ENCODE peak calls at places on chromosomes 2 and 18, in five cellular contexts. One of them, this sample, is unnamed.

GRCh38 chr18:48719988-48720654 is 181.3 kb downstream of the CTIF start:
- DNase-seq in fibroblast of lung: peak; percentile 73
- DNase-seq in GM23338: no peak
- DNase-seq in GM23248: peak; percentile 65
- DNase-seq in astrocyte: peak; percentile 62
- DNase-seq in this sample: no peak

GRCh38 chr2:134206573-134206972 is 47.3 kb upstream of the MGAT5 start:
- DNase-seq in fibroblast of lung: peak; percentile 78
- DNase-seq in GM23338: no peak
- DNase-seq in GM23248: peak; percentile 78
- DNase-seq in astrocyte: peak; percentile 65
- DNase-seq in this sample: peak; percentile 53

GRCh38 chr2:29015701-29016470 is 34.8 kb downstream of the TOGARAM2 start:
- DNase-seq in fibroblast of lung: no peak
- DNase-seq in GM23338: no peak
- DNase-seq in GM23248: no peak
- DNase-seq in astrocyte: no peak
- DNase-seq in this sample: no peak

GRCh38 chr18:58645398-58645797 is 16.5 kb upstream of the ALPK2 start:
- DNase-seq in fibroblast of lung: peak; percentile 96
- DNase-seq in GM23338: no peak
- DNase-seq in GM23248: peak; percentile 88
- DNase-seq in astrocyte: peak; percentile 92
- DNase-seq in this sample: peak; percentile 25

GRCh38 chr2:235545369-235546150 is 51.7 kb downstream of the AGAP1 start:
- DNase-seq in fibroblast of lung: no peak
- DNase-seq in GM23338: no peak
- DNase-seq in GM23248: no peak
- DNase-seq in astrocyte: no peak
- DNase-seq in this sample: no peak

GRCh38 chr2:191226196-191226595 is 19.0 kb upstream of the MYO1B start:
- DNase-seq in fibroblast of lung: peak; percentile 54
- DNase-seq in GM23338: no peak
- DNase-seq in GM23248: peak; percentile 63
- DNase-seq in astrocyte: peak; percentile 34
- DNase-seq in this sample: no peak

GRCh38 chr18:75204262-75204977 is 4.5 kb downstream of the PTGR3 start:
- DNase-seq in fibroblast of lung: peak; percentile 41
- DNase-seq in GM23338: peak; percentile 68
- DNase-seq in GM23248: peak; percentile 45
- DNase-seq in astrocyte: peak; percentile 20
- DNase-seq in this sample: no peak

GRCh38 chr2:150466770-150467640 is 20.5 kb downstream of the RND3 start:
- DNase-seq in fibroblast of lung: peak; percentile 89
- DNase-seq in GM23338: no peak
- DNase-seq in GM23248: peak; percentile 82
- DNase-seq in astrocyte: peak; percentile 89
- DNase-seq in this sample: peak; percentile 49

GRCh38 chr2:161090401-161090800 is 69.8 kb upstream of the TANK start:
- DNase-seq in fibroblast of lung: no peak
- DNase-seq in GM23338: no peak
- DNase-seq in GM23248: no peak
- DNase-seq in astrocyte: no peak
- DNase-seq in this sample: no peak

GRCh38 chr2:3654031-3654430 is 4.0 kb upstream of the ALLC start:
- DNase-seq in fibroblast of lung: no peak
- DNase-seq in GM23338: no peak
- DNase-seq in GM23248: no peak
- DNase-seq in astrocyte: no peak
- DNase-seq in this sample: no peak

GRCh38 chr18:34352385-34353163 is 127.9 kb upstream of the NOL4 start:
- DNase-seq in fibroblast of lung: peak; percentile 4
- DNase-seq in GM23338: peak; percentile 45
- DNase-seq in GM23248: peak; percentile 45
- DNase-seq in astrocyte: no peak
- DNase-seq in this sample: no peak

GRCh38 chr2:215780891-215781290 is 232.5 kb downstream of the MREG start:
- DNase-seq in fibroblast of lung: no peak
- DNase-seq in GM23338: no peak
- DNase-seq in GM23248: no peak
- DNase-seq in astrocyte: no peak
- DNase-seq in this sample: no peak

GRCh38 chr2:10481055-10481665 is 33.0 kb upstream of the ODC1 start:
- DNase-seq in fibroblast of lung: no peak
- DNase-seq in GM23338: no peak
- DNase-seq in GM23248: no peak
- DNase-seq in astrocyte: no peak
- DNase-seq in this sample: no peak

GRCh38 chr2:239517686-239518085 is 116.9 kb upstream of the HDAC4 start:
- DNase-seq in fibroblast of lung: no peak
- DNase-seq in GM23338: no peak
- DNase-seq in GM23248: no peak
- DNase-seq in astrocyte: no peak
- DNase-seq in this sample: no peak

GRCh38 chr2:20136149-20136548 is 84.7 kb upstream of the LAPTM4A start:
- DNase-seq in fibroblast of lung: no peak
- DNase-seq in GM23338: no peak
- DNase-seq in GM23248: no peak
- DNase-seq in astrocyte: no peak
- DNase-seq in this sample: no peak

GRCh38 chr2:28340312-28341202 is 52.1 kb upstream of the FOSL2 start:
- DNase-seq in fibroblast of lung: no peak
- DNase-seq in GM23338: no peak
- DNase-seq in GM23248: no peak
- DNase-seq in astrocyte: no peak
- DNase-seq in this sample: no peak

GRCh38 chr2:219104107-219105050 is 43.7 kb upstream of the IHH start:
- DNase-seq in fibroblast of lung: peak; percentile 25
- DNase-seq in GM23338: peak; percentile 89
- DNase-seq in GM23248: peak; percentile 53
- DNase-seq in astrocyte: peak; percentile 3
- DNase-seq in this sample: peak; percentile 52

GRCh38 chr2:237904806-237905599 is 45.6 kb downstream of the RAMP1 start:
- DNase-seq in fibroblast of lung: peak; percentile 90
- DNase-seq in GM23338: no peak
- DNase-seq in GM23248: peak; percentile 88
- DNase-seq in astrocyte: peak; percentile 86
- DNase-seq in this sample: no peak

GRCh38 chr2:40325111-40325510 is 126.8 kb downstream of the SLC8A1 start:
- DNase-seq in fibroblast of lung: peak; percentile 39
- DNase-seq in GM23338: no peak
- DNase-seq in GM23248: no peak
- DNase-seq in astrocyte: no peak
- DNase-seq in this sample: no peak

GRCh38 chr2:216064014-216064630 is 17.5 kb downstream of the PECR start:
- DNase-seq in fibroblast of lung: peak; percentile 82
- DNase-seq in GM23338: peak; percentile 16
- DNase-seq in GM23248: peak; percentile 18
- DNase-seq in astrocyte: peak; percentile 76
- DNase-seq in this sample: no peak

GRCh38 chr2:241885701-241886643 is 16.4 kb downstream of the RTP5 start:
- DNase-seq in fibroblast of lung: no peak
- DNase-seq in GM23338: no peak
- DNase-seq in GM23248: no peak
- DNase-seq in astrocyte: no peak
- DNase-seq in this sample: no peak

GRCh38 chr2:11748018-11748860 is 1.8 kb downstream of the LPIN1 start:
- DNase-seq in fibroblast of lung: no peak
- DNase-seq in GM23338: no peak
- DNase-seq in GM23248: no peak
- DNase-seq in astrocyte: no peak
- DNase-seq in this sample: no peak

GRCh38 chr2:151782378-151783132 is 45.7 kb downstream of the ARL5A start:
- DNase-seq in fibroblast of lung: no peak
- DNase-seq in GM23338: no peak
- DNase-seq in GM23248: no peak
- DNase-seq in astrocyte: no peak
- DNase-seq in this sample: no peak

GRCh38 chr2:45117383-45117782 is 108.1 kb upstream of the SIX2 start:
- DNase-seq in fibroblast of lung: no peak
- DNase-seq in GM23338: no peak
- DNase-seq in GM23248: no peak
- DNase-seq in astrocyte: no peak
- DNase-seq in this sample: no peak

GRCh38 chr2:67526283-67526682 is 129.2 kb downstream of the ETAA1 start:
- DNase-seq in fibroblast of lung: peak; percentile 46
- DNase-seq in GM23338: no peak
- DNase-seq in GM23248: peak; percentile 65
- DNase-seq in astrocyte: peak; percentile 42
- DNase-seq in this sample: peak; percentile 30

GRCh38 chr18:8367217-8367988 is 241.8 kb upstream of the RAB12 start:
- DNase-seq in fibroblast of lung: peak; percentile 27
- DNase-seq in GM23338: peak; percentile 91
- DNase-seq in GM23248: peak; percentile 38
- DNase-seq in astrocyte: no peak
- DNase-seq in this sample: no peak

GRCh38 chr2:236747426-236747825 is 177.8 kb downstream of the ACKR3 start:
- DNase-seq in fibroblast of lung: no peak
- DNase-seq in GM23338: no peak
- DNase-seq in GM23248: no peak
- DNase-seq in astrocyte: no peak
- DNase-seq in this sample: no peak

GRCh38 chr2:218146056-218146455 is 20.2 kb downstream of the CXCR2 start:
- DNase-seq in fibroblast of lung: no peak
- DNase-seq in GM23338: no peak
- DNase-seq in GM23248: no peak
- DNase-seq in astrocyte: no peak
- DNase-seq in this sample: no peak

GRCh38 chr2:46942891-46943626 is 27.5 kb upstream of the MCFD2 start:
- DNase-seq in fibroblast of lung: no peak
- DNase-seq in GM23338: no peak
- DNase-seq in GM23248: peak; percentile 16
- DNase-seq in astrocyte: no peak
- DNase-seq in this sample: no peak

GRCh38 chr2:73272270-73272669 is 12.0 kb downstream of the FBXO41 start:
- DNase-seq in fibroblast of lung: no peak
- DNase-seq in GM23338: no peak
- DNase-seq in GM23248: no peak
- DNase-seq in astrocyte: no peak
- DNase-seq in this sample: no peak

GRCh38 chr2:168686485-168687191 is 115.8 kb upstream of the NOSTRIN start:
- DNase-seq in fibroblast of lung: peak; percentile 77
- DNase-seq in GM23338: no peak
- DNase-seq in GM23248: peak; percentile 57
- DNase-seq in astrocyte: peak; percentile 66
- DNase-seq in this sample: no peak

GRCh38 chr2:159903404-159904126 is 105.6 kb upstream of the CD302 start:
- DNase-seq in fibroblast of lung: no peak
- DNase-seq in GM23338: no peak
- DNase-seq in GM23248: peak; percentile 61
- DNase-seq in astrocyte: no peak
- DNase-seq in this sample: no peak

GRCh38 chr2:130837175-130837810 is 579 bp downstream of the ARHGEF4 start:
- DNase-seq in fibroblast of lung: no peak
- DNase-seq in GM23338: peak; percentile 32
- DNase-seq in GM23248: no peak
- DNase-seq in astrocyte: no peak
- DNase-seq in this sample: no peak
- TF ChIP-seq EZH2 in fibroblast of lung: no peak
- TF ChIP-seq EZH2 in GM23338: peak; percentile 69
- TF ChIP-seq EZH2 in GM23248: no peak
- TF ChIP-seq EZH2 in astrocyte: peak; percentile 59
- TF ChIP-seq EZH2 in this sample: no peak

DNA sequence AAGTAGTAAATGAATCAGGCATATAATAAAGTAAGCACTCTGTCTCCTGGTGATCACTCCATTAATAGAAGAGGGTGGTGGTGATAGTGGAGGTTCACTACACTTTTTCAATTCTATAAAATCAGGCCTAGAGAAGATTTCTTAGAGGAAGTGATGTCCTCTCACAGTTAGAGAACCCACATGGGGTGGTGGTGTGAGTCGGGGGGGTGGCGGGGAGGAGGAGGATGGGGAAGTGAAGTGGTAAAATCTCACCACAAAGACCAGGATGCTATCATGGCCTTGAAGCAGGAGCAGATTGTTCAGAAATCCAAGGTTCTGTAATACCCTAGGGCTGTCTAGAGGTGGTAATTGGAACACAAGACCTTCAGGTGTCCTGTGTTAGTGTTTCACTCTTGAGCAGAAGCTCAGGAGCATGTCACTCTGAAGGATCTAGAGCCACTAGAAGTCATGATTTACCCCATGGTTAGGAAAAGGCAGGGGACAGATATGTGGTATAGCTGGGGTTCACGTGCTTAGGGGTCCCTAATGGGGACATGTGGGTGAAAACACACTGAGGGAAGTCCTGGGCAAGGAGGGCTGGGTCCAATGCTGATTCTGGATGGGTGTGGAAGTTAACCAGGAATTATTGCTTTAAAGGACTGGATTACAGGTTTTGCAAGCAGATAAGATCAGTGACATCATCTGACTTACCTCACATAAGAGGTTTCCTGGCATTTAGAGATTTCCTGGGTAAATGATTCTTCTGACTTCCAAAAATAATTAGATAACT is 31.0 kb downstream of the RNF125 start:
- DNase-seq in fibroblast of lung: peak; percentile 55
- DNase-seq in GM23338: no peak
- DNase-seq in GM23248: peak; percentile 20
- DNase-seq in astrocyte: peak; percentile 52
- DNase-seq in this sample: peak; percentile 66
- H3K4me2 ChIP-seq in fibroblast of lung: no peak overlapping the region
- H3K4me2 ChIP-seq in GM23338: no peak overlapping the region
- H3K4me2 ChIP-seq in GM23248: no peak overlapping the region
- H3K4me2 ChIP-seq in astrocyte: no peak overlapping the region
- H3K4me2 ChIP-seq in this sample: no peak overlapping the region

DNA sequence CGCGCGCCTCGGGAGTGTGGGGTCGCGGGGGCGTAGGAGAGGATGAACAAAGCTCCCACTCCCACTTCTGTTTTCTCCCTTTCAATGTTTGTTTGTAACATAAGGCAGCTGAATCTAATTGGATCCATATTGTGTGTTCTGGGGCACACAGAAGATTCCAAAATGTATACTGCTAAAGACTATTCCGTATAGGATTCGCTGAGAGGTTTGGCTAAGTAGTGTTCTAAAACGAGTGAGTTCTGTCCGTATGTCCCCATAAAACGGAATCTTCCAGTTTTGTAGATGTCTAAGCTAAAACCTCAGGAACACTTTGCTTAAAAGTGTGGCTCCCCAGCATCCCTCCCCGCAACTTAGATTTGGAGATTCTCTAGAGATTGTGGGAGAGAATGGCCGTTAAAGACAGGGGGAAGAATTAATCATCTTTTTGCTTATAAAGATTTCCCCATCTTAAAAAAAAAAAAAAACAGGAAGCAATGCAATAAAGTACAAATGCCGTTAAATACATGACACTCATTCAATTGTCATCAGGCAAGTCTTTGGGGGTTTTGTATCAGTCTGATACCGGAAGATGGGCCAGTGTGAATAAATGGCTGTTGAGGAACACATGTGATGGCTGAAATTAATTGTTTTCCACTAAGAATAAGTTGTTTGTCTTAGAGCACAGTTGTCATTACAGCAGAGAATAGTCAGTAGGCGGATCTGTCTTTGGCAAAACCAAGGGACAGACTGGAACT is 1.5 kb downstream of the EMILIN2 start:
- DNase-seq in fibroblast of lung: no peak
- DNase-seq in GM23338: no peak
- DNase-seq in GM23248: peak; percentile 41
- DNase-seq in astrocyte: no peak
- DNase-seq in this sample: no peak
- TF ChIP-seq EZH2 in fibroblast of lung: no peak
- TF ChIP-seq EZH2 in GM23338: peak; percentile 79
- TF ChIP-seq EZH2 in GM23248: no peak
- TF ChIP-seq EZH2 in astrocyte: no peak
- TF ChIP-seq EZH2 in this sample: peak; percentile 53

GRCh38 chr2:54772531-54772930 is 49.1 kb downstream of the EML6 start:
- DNase-seq in fibroblast of lung: peak; percentile 19
- DNase-seq in GM23338: no peak
- DNase-seq in GM23248: peak; percentile 29
- DNase-seq in astrocyte: no peak
- DNase-seq in this sample: no peak
- H3K4me2 ChIP-seq in fibroblast of lung: no peak overlapping the region
- H3K4me2 ChIP-seq in GM23338: no peak overlapping the region
- H3K4me2 ChIP-seq in GM23248: peak overlapping the region; percentile 97
- H3K4me2 ChIP-seq in astrocyte: peak overlapping the region; percentile 62
- H3K4me2 ChIP-seq in this sample: peak overlapping the region; percentile 83

This sample was measured in mammary epithelial cell.